ENCODE peak calls at places on chromosomes 1 and 21, in nine cellular contexts. One of them, this sample, is unnamed.

GRCh38 chr1:20574686-20575543 is 14.0 kb upstream of the CDA start:
- DNase-seq in left ventricle myocardium inferior: peak
- DNase-seq in AG08395: peak
- DNase-seq in tibial nerve: peak
- DNase-seq in cardiac fibroblast: peak
- DNase-seq in activated naive CD8-positive, alpha-beta T cell treated with anti-CD3 and anti-CD28 coated beads for 36 hours: peak
- DNase-seq in HFF-Myc: peak
- DNase-seq in activated gamma-delta T cell treated with anti-CD3 and anti-CD28 coated beads, Interleukin-2, amount 50 U/mL, for 16 hours: peak
- DNase-seq in OCI-LY7: peak
- DNase-seq in this sample: peak

GRCh38 chr21:39911286-39911685 is 44.0 kb downstream of the PCP4 start:
- DNase-seq in left ventricle myocardium inferior: no peak
- DNase-seq in HFF-Myc: no peak
- DNase-seq in AG08395: no peak
- DNase-seq in cardiac fibroblast: no peak
- DNase-seq in activated naive CD8-positive, alpha-beta T cell treated with anti-CD3 and anti-CD28 coated beads for 36 hours: no peak
- DNase-seq in OCI-LY7: no peak
- DNase-seq in activated gamma-delta T cell treated with anti-CD3 and anti-CD28 coated beads, Interleukin-2, amount 50 U/mL, for 16 hours: no peak
- DNase-seq in tibial nerve: no peak
- DNase-seq in this sample: no peak

GRCh38 chr21:32442566-32443318 is 30.2 kb downstream of the EVA1C start:
- DNase-seq in HFF-Myc: no peak
- DNase-seq in AG08395: no peak
- DNase-seq in activated naive CD8-positive, alpha-beta T cell treated with anti-CD3 and anti-CD28 coated beads for 36 hours: no peak
- DNase-seq in OCI-LY7: no peak
- DNase-seq in activated gamma-delta T cell treated with anti-CD3 and anti-CD28 coated beads, Interleukin-2, amount 50 U/mL, for 16 hours: no peak
- DNase-seq in cardiac fibroblast: peak
- DNase-seq in left ventricle myocardium inferior: no peak
- DNase-seq in tibial nerve: no peak
- DNase-seq in this sample: no peak

GRCh38 chr1:42175314-42176054 is 10.9 kb upstream of the GUCA2A start:
- DNase-seq in OCI-LY7: no peak
- DNase-seq in activated naive CD8-positive, alpha-beta T cell treated with anti-CD3 and anti-CD28 coated beads for 36 hours: no peak
- DNase-seq in tibial nerve: no peak
- DNase-seq in AG08395: no peak
- DNase-seq in cardiac fibroblast: no peak
- DNase-seq in left ventricle myocardium inferior: no peak
- DNase-seq in activated gamma-delta T cell treated with anti-CD3 and anti-CD28 coated beads, Interleukin-2, amount 50 U/mL, for 16 hours: no peak
- DNase-seq in HFF-Myc: no peak
- DNase-seq in this sample: no peak

GRCh38 chr1:246246430-246246829 is 260.6 kb downstream of the SMYD3 start:
- DNase-seq in tibial nerve: no peak
- DNase-seq in activated gamma-delta T cell treated with anti-CD3 and anti-CD28 coated beads, Interleukin-2, amount 50 U/mL, for 16 hours: no peak
- DNase-seq in left ventricle myocardium inferior: no peak
- DNase-seq in AG08395: no peak
- DNase-seq in cardiac fibroblast: peak
- DNase-seq in HFF-Myc: no peak
- DNase-seq in activated naive CD8-positive, alpha-beta T cell treated with anti-CD3 and anti-CD28 coated beads for 36 hours: no peak
- DNase-seq in OCI-LY7: no peak
- DNase-seq in this sample: no peak

GRCh38 chr1:203521812-203522211 is 27.9 kb downstream of the OPTC start:
- DNase-seq in activated gamma-delta T cell treated with anti-CD3 and anti-CD28 coated beads, Interleukin-2, amount 50 U/mL, for 16 hours: no peak
- DNase-seq in HFF-Myc: no peak
- DNase-seq in AG08395: no peak
- DNase-seq in OCI-LY7: no peak
- DNase-seq in tibial nerve: no peak
- DNase-seq in left ventricle myocardium inferior: no peak
- DNase-seq in activated naive CD8-positive, alpha-beta T cell treated with anti-CD3 and anti-CD28 coated beads for 36 hours: no peak
- DNase-seq in cardiac fibroblast: no peak
- DNase-seq in this sample: no peak

GRCh38 chr1:2555634-2556276 is 416 bp upstream of the TNFRSF14 start:
- DNase-seq in OCI-LY7: peak
- DNase-seq in activated gamma-delta T cell treated with anti-CD3 and anti-CD28 coated beads, Interleukin-2, amount 50 U/mL, for 16 hours: peak
- DNase-seq in HFF-Myc: no peak
- DNase-seq in cardiac fibroblast: peak
- DNase-seq in left ventricle myocardium inferior: peak
- DNase-seq in activated naive CD8-positive, alpha-beta T cell treated with anti-CD3 and anti-CD28 coated beads for 36 hours: peak
- DNase-seq in tibial nerve: peak
- DNase-seq in AG08395: peak
- DNase-seq in this sample: peak

GRCh38 chr1:94926365-94926914 is 470 bp downstream of the CNN3 start:
- DNase-seq in cardiac fibroblast: peak
- DNase-seq in tibial nerve: peak
- DNase-seq in OCI-LY7: no peak
- DNase-seq in left ventricle myocardium inferior: peak
- DNase-seq in activated gamma-delta T cell treated with anti-CD3 and anti-CD28 coated beads, Interleukin-2, amount 50 U/mL, for 16 hours: no peak
- DNase-seq in AG08395: peak
- DNase-seq in activated naive CD8-positive, alpha-beta T cell treated with anti-CD3 and anti-CD28 coated beads for 36 hours: peak
- DNase-seq in HFF-Myc: no peak
- DNase-seq in this sample: no peak

GRCh38 chr1:101148987-101149386 is 87.8 kb upstream of the S1PR1 start:
- DNase-seq in cardiac fibroblast: peak
- DNase-seq in OCI-LY7: no peak
- DNase-seq in activated gamma-delta T cell treated with anti-CD3 and anti-CD28 coated beads, Interleukin-2, amount 50 U/mL, for 16 hours: no peak
- DNase-seq in left ventricle myocardium inferior: no peak
- DNase-seq in tibial nerve: no peak
- DNase-seq in HFF-Myc: no peak
- DNase-seq in AG08395: peak
- DNase-seq in activated naive CD8-positive, alpha-beta T cell treated with anti-CD3 and anti-CD28 coated beads for 36 hours: no peak
- DNase-seq in this sample: no peak

GRCh38 chr1:197924516-197925123 is 7.4 kb downstream of the LHX9 start:
- DNase-seq in activated naive CD8-positive, alpha-beta T cell treated with anti-CD3 and anti-CD28 coated beads for 36 hours: no peak
- DNase-seq in OCI-LY7: peak
- DNase-seq in HFF-Myc: peak
- DNase-seq in cardiac fibroblast: peak
- DNase-seq in activated gamma-delta T cell treated with anti-CD3 and anti-CD28 coated beads, Interleukin-2, amount 50 U/mL, for 16 hours: no peak
- DNase-seq in tibial nerve: peak
- DNase-seq in left ventricle myocardium inferior: no peak
- DNase-seq in AG08395: peak
- DNase-seq in this sample: peak

GRCh38 chr1:31795801-31796621 is 19.8 kb downstream of the SPOCD1 start:
- DNase-seq in left ventricle myocardium inferior: no peak
- DNase-seq in tibial nerve: no peak
- DNase-seq in cardiac fibroblast: peak
- DNase-seq in OCI-LY7: no peak
- DNase-seq in activated naive CD8-positive, alpha-beta T cell treated with anti-CD3 and anti-CD28 coated beads for 36 hours: no peak
- DNase-seq in activated gamma-delta T cell treated with anti-CD3 and anti-CD28 coated beads, Interleukin-2, amount 50 U/mL, for 16 hours: no peak
- DNase-seq in HFF-Myc: peak
- DNase-seq in AG08395: peak
- DNase-seq in this sample: no peak

GRCh38 chr1:76162254-76162653 is 87.7 kb downstream of the ST6GALNAC3 start:
- DNase-seq in activated gamma-delta T cell treated with anti-CD3 and anti-CD28 coated beads, Interleukin-2, amount 50 U/mL, for 16 hours: no peak
- DNase-seq in AG08395: no peak
- DNase-seq in cardiac fibroblast: no peak
- DNase-seq in tibial nerve: no peak
- DNase-seq in OCI-LY7: peak
- DNase-seq in left ventricle myocardium inferior: no peak
- DNase-seq in HFF-Myc: no peak
- DNase-seq in activated naive CD8-positive, alpha-beta T cell treated with anti-CD3 and anti-CD28 coated beads for 36 hours: no peak
- DNase-seq in this sample: no peak

GRCh38 chr1:165439287-165439686 is 5.6 kb downstream of the RXRG start:
- DNase-seq in AG08395: no peak
- DNase-seq in cardiac fibroblast: no peak
- DNase-seq in HFF-Myc: no peak
- DNase-seq in activated naive CD8-positive, alpha-beta T cell treated with anti-CD3 and anti-CD28 coated beads for 36 hours: no peak
- DNase-seq in tibial nerve: no peak
- DNase-seq in OCI-LY7: no peak
- DNase-seq in activated gamma-delta T cell treated with anti-CD3 and anti-CD28 coated beads, Interleukin-2, amount 50 U/mL, for 16 hours: no peak
- DNase-seq in left ventricle myocardium inferior: no peak
- DNase-seq in this sample: no peak

GRCh38 chr1:16151200-16151708 is 4.6 kb downstream of the EPHA2 start:
- DNase-seq in HFF-Myc: no peak
- DNase-seq in OCI-LY7: peak
- DNase-seq in activated naive CD8-positive, alpha-beta T cell treated with anti-CD3 and anti-CD28 coated beads for 36 hours: no peak
- DNase-seq in tibial nerve: no peak
- DNase-seq in AG08395: no peak
- DNase-seq in activated gamma-delta T cell treated with anti-CD3 and anti-CD28 coated beads, Interleukin-2, amount 50 U/mL, for 16 hours: no peak
- DNase-seq in left ventricle myocardium inferior: no peak
- DNase-seq in cardiac fibroblast: no peak
- DNase-seq in this sample: no peak

GRCh38 chr21:35025206-35026152 is 23.6 kb downstream of the RUNX1 start:
- DNase-seq in OCI-LY7: no peak
- DNase-seq in HFF-Myc: no peak
- DNase-seq in activated naive CD8-positive, alpha-beta T cell treated with anti-CD3 and anti-CD28 coated beads for 36 hours: no peak
- DNase-seq in activated gamma-delta T cell treated with anti-CD3 and anti-CD28 coated beads, Interleukin-2, amount 50 U/mL, for 16 hours: no peak
- DNase-seq in left ventricle myocardium inferior: no peak
- DNase-seq in cardiac fibroblast: no peak
- DNase-seq in tibial nerve: no peak
- DNase-seq in AG08395: no peak
- DNase-seq in this sample: no peak

GRCh38 chr21:36186506-36187399 is 30.1 kb downstream of the DOP1B start:
- DNase-seq in activated naive CD8-positive, alpha-beta T cell treated with anti-CD3 and anti-CD28 coated beads for 36 hours: no peak
- DNase-seq in OCI-LY7: no peak
- DNase-seq in cardiac fibroblast: no peak
- DNase-seq in tibial nerve: no peak
- DNase-seq in activated gamma-delta T cell treated with anti-CD3 and anti-CD28 coated beads, Interleukin-2, amount 50 U/mL, for 16 hours: no peak
- DNase-seq in left ventricle myocardium inferior: peak
- DNase-seq in AG08395: no peak
- DNase-seq in HFF-Myc: no peak
- DNase-seq in this sample: no peak

GRCh38 chr1:25246600-25247023 is 642 bp downstream of the RSRP1 start:
- DNase-seq in AG08395: no peak
- DNase-seq in tibial nerve: no peak
- DNase-seq in HFF-Myc: no peak
- DNase-seq in activated naive CD8-positive, alpha-beta T cell treated with anti-CD3 and anti-CD28 coated beads for 36 hours: peak
- DNase-seq in activated gamma-delta T cell treated with anti-CD3 and anti-CD28 coated beads, Interleukin-2, amount 50 U/mL, for 16 hours: peak
- DNase-seq in cardiac fibroblast: no peak
- DNase-seq in OCI-LY7: peak
- DNase-seq in left ventricle myocardium inferior: peak
- DNase-seq in this sample: no peak

This sample was measured in KG1.